ENCODE peak calls at places on chromosomes 1 and 21, in four cellular contexts. V, E, C and P are unnamed samples.

GRCh38 chr1:189149547-189150375 is 1327.9 kb downstream of the BRINP3 start:
- DNase-seq in C (no peak), E (peak; percentile 80), V (no peak), P (peak; percentile 48)

GRCh38 chr1:230701434-230701833 is 12.5 kb downstream of the AGT start:
- DNase-seq in C (no peak), V (no peak), E (no peak), P (no peak)

GRCh38 chr21:34204021-34204420 is 130.6 kb downstream of the MRPS6 start:
- DNase-seq in C (no peak), E (no peak), V (peak; percentile 58), P (peak; percentile 17)

GRCh38 chr21:41923641-41924342 is 30.0 kb downstream of the C2CD2 start:
- DNase-seq in E (no peak), C (no peak), V (no peak), P (no peak)

GRCh38 chr1:201648911-201649775 is 110.2 kb downstream of the NAV1 start:
- DNase-seq in E (peak; percentile 41), V (peak; percentile 50), C (peak; percentile 56), P (peak; percentile 60)

GRCh38 chr1:205538211-205538840 is 33.9 kb downstream of the CDK18 start:
- DNase-seq in C (peak; percentile 25), E (no peak), V (no peak), P (no peak)

GRCh38 chr1:151342021-151342420 is 5.0 kb downstream of the RFX5 start:
- DNase-seq in C (no peak), E (no peak), V (no peak), P (no peak)

GRCh38 chr1:38680801-38681510 is 178.6 kb downstream of the RRAGC start:
- DNase-seq in E (no peak), C (no peak), V (no peak), P (no peak)

GRCh38 chr1:109986054-109986444 is 1.5 kb downstream of the AHCYL1 start:
- DNase-seq in E (no peak), V (no peak), C (no peak), P (no peak)

GRCh38 chr1:29461115-29461739 is 224.9 kb downstream of the PTPRU start:
- DNase-seq in C (peak; percentile 24), V (no peak), E (no peak), P (no peak)

GRCh38 chr1:171298696-171299095 is 15.3 kb upstream of the FMO4 start:
- DNase-seq in C (no peak), V (no peak), E (no peak), P (no peak)

GRCh38 chr1:196143602-196144342 is 464.5 kb downstream of the KCNT2 start:
- DNase-seq in V (no peak), E (peak; percentile 10), C (no peak), P (no peak)

GRCh38 chr1:168180148-168180524 is 1.4 kb downstream of the TIPRL start:
- DNase-seq in V (no peak), C (no peak), E (no peak), P (no peak)

DNA sequence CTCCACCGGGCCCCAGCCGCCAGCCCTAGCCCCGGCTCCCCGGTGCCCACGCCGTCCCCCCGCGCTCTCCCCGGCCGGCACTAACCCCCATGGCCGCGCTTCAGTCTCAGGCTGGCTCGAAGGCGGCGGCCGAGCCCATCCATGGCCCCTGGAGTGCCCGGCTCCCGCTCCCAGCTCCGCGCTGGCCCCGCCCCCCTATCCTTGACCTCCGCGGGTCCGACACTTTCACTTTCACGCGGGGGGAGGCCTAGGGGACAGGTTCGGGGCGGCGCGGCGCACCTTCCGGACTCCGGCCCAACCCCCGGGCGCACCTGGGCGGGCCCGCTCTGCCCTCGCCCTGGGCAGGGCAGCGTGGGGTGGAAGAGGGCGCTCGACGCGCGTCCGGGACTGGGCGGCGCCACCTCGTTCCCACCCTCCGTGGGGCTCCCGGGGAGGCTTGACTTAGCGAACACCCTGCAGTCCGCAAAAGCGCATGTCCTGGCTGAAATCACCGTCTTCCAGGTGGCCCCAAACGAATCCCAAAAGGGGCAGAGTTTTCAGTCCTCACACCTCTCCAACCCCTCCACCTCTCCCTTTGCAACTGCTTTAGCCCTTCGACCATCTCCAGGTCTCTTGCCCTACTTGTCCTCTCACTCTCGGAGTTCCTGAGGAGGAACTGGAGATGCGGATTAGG is 3.9 kb upstream of the DENND2D start:
- DNase-seq in E (peak; percentile 10), V (no peak), C (peak; percentile 95), P (peak; percentile 82)
- H3K4me1 ChIP-seq in E (no peaks in the 10 kb centered on the region), V (peaks cover 7% of the 10 kb centered on the region), C (peaks cover 30% of the 10 kb centered on the region), P (peaks cover 32% of the 10 kb centered on the region)

DNA sequence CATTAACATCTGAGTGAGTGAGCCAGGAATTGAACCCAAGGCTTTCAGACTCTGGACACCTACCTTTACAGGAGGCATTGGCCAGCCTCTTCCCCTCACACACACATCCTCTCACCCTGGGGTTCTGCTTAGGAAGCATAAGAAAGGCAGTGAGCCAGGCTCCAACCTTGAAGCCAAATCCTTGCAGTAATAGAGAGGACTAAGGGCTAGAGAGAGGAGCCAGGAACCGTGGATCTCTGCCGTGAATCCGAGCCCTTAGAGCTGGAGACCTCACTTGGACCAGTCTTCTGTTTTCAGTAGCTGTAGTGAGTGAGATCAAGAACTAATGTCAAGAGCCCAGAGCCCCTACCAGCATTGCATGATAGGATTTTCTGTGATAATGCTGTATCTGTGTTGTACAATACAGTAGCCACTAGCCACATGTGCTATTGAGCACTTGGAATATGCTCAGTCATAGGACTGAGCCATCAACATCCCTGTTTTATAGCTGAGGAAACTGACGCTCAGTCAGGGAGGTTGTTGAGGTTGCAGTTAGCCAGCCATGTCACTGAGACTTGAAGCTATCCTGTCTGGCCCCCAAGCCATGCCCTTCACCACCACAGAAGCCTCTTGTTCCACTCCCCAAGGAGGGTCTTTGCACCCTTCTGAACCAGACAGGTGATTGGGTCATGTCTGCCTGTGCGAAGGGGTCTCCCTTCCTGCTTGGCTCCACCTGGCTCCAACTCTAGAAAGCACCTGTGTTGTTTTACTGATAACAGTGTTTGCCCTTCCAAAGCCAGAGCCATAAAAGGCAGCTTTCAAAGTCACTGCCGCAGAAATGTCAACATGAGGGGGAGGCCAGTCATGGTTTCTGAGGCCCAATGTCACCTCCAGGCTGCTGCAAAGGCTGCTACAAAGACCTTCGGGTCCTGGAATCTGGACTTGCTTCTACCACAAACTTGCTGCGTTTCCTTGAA is 101.1 kb upstream of the JUN start:
- DNase-seq in E (no peak), V (no peak), C (peak; percentile 77), P (no peak)
- TF ChIP-seq POLR2A in E (no peak), V (no peak), C (no peak), P (no peak)

GRCh38 chr1:92933459-92933858 is 27.8 kb downstream of the DIPK1A start:
- DNase-seq in C (no peak), E (no peak), V (no peak), P (no peak)
- H3K4me1 ChIP-seq in C (no peaks in the 10 kb centered on the region), E (peaks cover 21% of the 10 kb centered on the region), V (peaks cover 7% of the 10 kb centered on the region), P (peaks cover 13% of the 10 kb centered on the region)

GRCh38 chr1:19596719-19597462 is 47.2 kb upstream of the NBL1 start:
- DNase-seq in E (peak; percentile 96), C (peak; percentile 95), V (peak; percentile 98), P (peak; percentile 98)
- TF ChIP-seq POLR2A in E (peak; percentile 57), C (peak; percentile 82), V (peak; percentile 74), P (peak; percentile 84)

DNA sequence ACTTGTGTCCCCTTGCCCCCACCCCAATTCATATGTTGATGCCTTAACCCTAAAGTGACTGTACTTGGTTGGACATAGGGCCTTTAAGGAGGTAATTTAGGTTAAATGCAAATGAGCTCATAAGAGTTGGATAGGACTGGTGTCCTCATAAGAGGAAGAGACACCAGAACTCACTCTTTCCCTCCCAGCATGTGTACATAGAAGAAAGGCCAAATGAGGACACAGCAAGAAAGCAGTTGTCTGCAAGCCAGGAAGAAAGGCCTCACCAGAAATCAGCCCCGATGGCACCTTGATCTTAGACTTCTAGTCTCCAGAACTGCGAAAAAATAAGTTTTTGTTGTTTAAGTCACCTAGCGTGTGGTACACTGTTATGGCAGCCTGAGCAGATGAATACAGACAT is 45.5 kb downstream of the RAB3GAP2 start:
- DNase-seq in C (no peak), E (no peak), V (no peak), P (no peak)
- H3K4me1 ChIP-seq in C (peaks cover 6% of the 10 kb centered on the region), E (no peaks in the 10 kb centered on the region), V (no peaks in the 10 kb centered on the region), P (peaks cover 12% of the 10 kb centered on the region)

DNA sequence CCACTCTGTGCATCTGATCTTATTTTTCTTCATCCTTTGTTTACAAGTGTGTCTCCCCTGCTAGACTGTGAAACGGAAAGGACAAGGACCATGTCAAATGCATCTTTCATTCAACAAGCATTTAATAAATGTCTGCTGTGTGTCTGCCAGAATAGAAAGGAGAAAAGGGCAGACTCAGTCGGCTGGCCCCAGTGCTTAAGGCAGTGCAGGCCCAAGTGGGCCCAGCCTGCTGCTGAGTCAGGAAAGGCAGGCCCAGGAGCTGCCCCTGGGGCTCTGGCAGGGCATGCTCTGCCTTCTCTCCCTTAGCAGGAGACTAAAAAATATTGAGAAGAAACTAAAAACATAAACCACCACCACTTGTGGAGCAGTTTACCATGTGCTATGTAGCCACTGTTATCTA is 38.1 kb downstream of the PLEKHA6 start:
- DNase-seq in C (no peak), E (no peak), V (no peak), P (no peak)
- TF ChIP-seq POLR2A in C (no peak), E (no peak), V (no peak), P (no peak)

GRCh38 chr1:12479311-12479710 is 138.7 kb downstream of the DHRS3 start:
- DNase-seq in E (no peak), V (no peak), C (no peak), P (no peak)
- H3K4me1 ChIP-seq in E (peaks cover 72% of the 10 kb centered on the region), V (peaks cover 40% of the 10 kb centered on the region), C (peaks cover 48% of the 10 kb centered on the region), P (peaks cover 90% of the 10 kb centered on the region)

GRCh38 chr1:94236630-94237290 is 624 bp downstream of the ARHGAP29 start:
- DNase-seq in E (peak; percentile 50), V (peak; percentile 61), C (no peak), P (peak; percentile 43)

GRCh38 chr1:94235189-94236020 is 2.0 kb downstream of the ARHGAP29 start:
- DNase-seq in E (no peak), C (no peak), V (no peak), P (no peak)

GRCh38 chr1:94236021-94236491 is 1.3 kb downstream of the ARHGAP29 start:
- DNase-seq in V (no peak), E (no peak), C (no peak), P (peak; percentile 36)

GRCh38 chr1:94239796-94240195 is 2.4 kb upstream of the ARHGAP29 start:
- DNase-seq in V (no peak), C (no peak), E (no peak), P (no peak)

GRCh38 chr1:94237291-94238226 is at the start of gene ARHGAP29:
- DNase-seq in V (peak; percentile 90), C (peak; percentile 89), E (peak; percentile 79), P (peak; percentile 90)
- TF ChIP-seq POLR2A in V (peak; percentile 96), C (no peak), E (peak; percentile 81), P (peak; percentile 100)